ENCODE peak calls at places on chromosomes 6 and 20, in ten cellular contexts. Q, O, Z, Y, M, E, H, R, P and A are unnamed samples.

GRCh38 chr20:19945732-19946670 is 71.2 kb upstream of the NAA20 start:
- DNase-seq in Q (peak), O (no peak), Z (no peak), Y (no peak), M (no peak), E (no peak), H (no peak), R (no peak), P (no peak), A (no peak)

GRCh38 chr6:167699141-167700036 is 127.3 kb upstream of the AFDN start:
- DNase-seq in Q (peak), O (no peak), Z (peak), Y (peak), M (no peak), E (peak), H (peak), R (no peak), P (no peak), A (no peak)

GRCh38 chr6:149961728-149962425 is 1.9 kb upstream of the ULBP1 start:
- DNase-seq in Q (no peak), O (peak), Z (no peak), Y (no peak), M (no peak), E (peak), H (peak), R (no peak), P (no peak), A (no peak)

GRCh38 chr20:17442588-17442987 is 88.6 kb downstream of the BFSP1 start:
- DNase-seq in Q (no peak), O (no peak), Z (no peak), Y (no peak), M (no peak), E (no peak), H (no peak), R (no peak), P (no peak), A (no peak)

GRCh38 chr20:32031007-32031958 is 20.8 kb upstream of the HCK start:
- DNase-seq in Q (peak), O (peak), Z (peak), Y (peak), M (peak), E (peak), H (peak), R (peak), P (peak), A (peak)

GRCh38 chr20:35369804-35370203 is 42.0 kb downstream of the UQCC1 start:
- DNase-seq in Q (no peak), O (peak), Z (no peak), Y (no peak), M (no peak), E (no peak), H (peak), R (no peak), P (peak), A (no peak)

GRCh38 chr6:17622144-17622543 is 22.0 kb downstream of the FAM8A1 start:
- DNase-seq in Q (no peak), O (no peak), Z (no peak), Y (no peak), M (no peak), E (no peak), H (no peak), R (no peak), P (no peak), A (no peak)

GRCh38 chr6:104325341-104326172 is 534.2 kb downstream of the HACE1 start:
- DNase-seq in Q (no peak), O (peak), Z (no peak), Y (no peak), M (peak), E (no peak), H (peak), R (peak), P (peak), A (no peak)

GRCh38 chr20:50129662-50130345 is 16.9 kb upstream of the UBE2V1 start:
- DNase-seq in Q (no peak), O (no peak), Z (no peak), Y (no peak), M (no peak), E (no peak), H (no peak), R (no peak), P (peak), A (no peak)

GRCh38 chr20:40564997-40565680 is 123.9 kb downstream of the MAFB start:
- DNase-seq in Q (no peak), O (peak), Z (no peak), Y (peak), M (no peak), E (no peak), H (peak), R (no peak), P (no peak), A (no peak)

GRCh38 chr6:167987811-167988495 is 9.5 kb upstream of the KIF25 start:
- DNase-seq in Q (no peak), O (no peak), Z (no peak), Y (no peak), M (no peak), E (no peak), H (no peak), R (no peak), P (no peak), A (no peak)

GRCh38 chr20:57652865-57653545 is 32.8 kb upstream of the ZBP1 start:
- DNase-seq in Q (no peak), O (no peak), Z (no peak), Y (peak), M (no peak), E (no peak), H (no peak), R (no peak), P (no peak), A (no peak)

GRCh38 chr6:148367418-148368024 is 24.9 kb downstream of the SASH1 start:
- DNase-seq in Q (no peak), O (peak), Z (no peak), Y (peak), M (no peak), E (no peak), H (peak), R (no peak), P (peak), A (no peak)

GRCh38 chr6:78967191-78967590 is 99.8 kb downstream of the IRAK1BP1 start:
- DNase-seq in Q (no peak), O (no peak), Z (no peak), Y (no peak), M (no peak), E (no peak), H (no peak), R (no peak), P (no peak), A (no peak)

GRCh38 chr6:35663447-35664235 is 25.1 kb downstream of the FKBP5 start:
- DNase-seq in Q (no peak), O (peak), Z (no peak), Y (no peak), M (no peak), E (no peak), H (peak), R (no peak), P (peak), A (no peak)